ENCODE peak calls at places on chromosomes 16 and 17, in ten cellular contexts. C is HCT116, W is uterus, H is body of pancreas, P is IMR-90, D is A549, K is adrenal gland, O is heart left ventricle, A is gastrocnemius medialis, N is esophagus muscularis mucosa. Y is an unnamed sample.

GRCh38 chr17:15261818-15262290 is 3.3 kb downstream of the PMP22 start:
- DNase-seq in C (no peak), W (no peak), H (no peak), P (no peak), D (peak; percentile 42), K (no peak), O (no peak), A (peak; percentile 16), N (no peak), Y (no peak)

GRCh38 chr17:17425005-17425404 is 51.8 kb upstream of the MED9 start:
- DNase-seq in C (no peak), W (no peak), H (no peak), P (no peak), D (no peak), K (no peak), O (no peak), A (no peak), N (no peak), Y (no peak)

GRCh38 chr17:65104973-65105372 is 32.2 kb upstream of the RGS9 start:
- DNase-seq in C (no peak), W (no peak), H (no peak), P (no peak), D (no peak), K (no peak), O (no peak), A (no peak), N (no peak), Y (peak; percentile 0)

GRCh38 chr17:30950669-30951399 is 20.0 kb upstream of the RNF135 start:
- DNase-seq in C (no peak), W (peak; percentile 37), H (peak; percentile 34), P (peak; percentile 93), D (no peak), K (peak; percentile 73), O (peak; percentile 81), A (peak; percentile 53), N (no peak), Y (peak; percentile 87)

GRCh38 chr16:81795193-81795592 is 16.1 kb downstream of the PLCG2 start:
- DNase-seq in C (no peak), W (no peak), H (no peak), P (no peak), D (no peak), K (no peak), O (no peak), A (no peak), N (no peak), Y (no peak)

GRCh38 chr16:77599793-77600415 is 122.4 kb upstream of the NUDT7 start:
- DNase-seq in C (peak; percentile 19), W (no peak), H (no peak), P (peak; percentile 47), D (peak; percentile 54), K (peak; percentile 29), O (no peak), A (no peak), N (peak; percentile 12), Y (no peak)

GRCh38 chr17:17859909-17860760 is 23.3 kb upstream of the SREBF1 start:
- DNase-seq in C (no peak), W (peak; percentile 64), H (peak; percentile 72), P (peak; percentile 38), D (peak; percentile 97), K (peak; percentile 68), O (peak; percentile 79), A (no peak), N (no peak), Y (peak; percentile 82)

GRCh38 chr16:59632266-59632855 is 898.2 kb upstream of the GOT2 start:
- DNase-seq in C (no peak), W (no peak), H (no peak), P (peak; percentile 68), D (no peak), K (no peak), O (no peak), A (no peak), N (no peak), Y (no peak)

GRCh38 chr17:65539867-65540266 is 21.6 kb downstream of the AXIN2 start:
- DNase-seq in C (no peak), W (no peak), H (no peak), P (no peak), D (no peak), K (no peak), O (no peak), A (no peak), N (no peak), Y (no peak)

GRCh38 chr16:23512168-23512695 is 1.9 kb upstream of the GGA2 start:
- DNase-seq in C (no peak), W (no peak), H (no peak), P (no peak), D (no peak), K (no peak), O (no peak), A (no peak), N (no peak), Y (no peak)

GRCh38 chr16:23500212-23500865 is 10.0 kb downstream of the GGA2 start:
- DNase-seq in C (no peak), W (no peak), H (peak; percentile 33), P (no peak), D (no peak), K (no peak), O (no peak), A (no peak), N (no peak), Y (no peak)

GRCh38 chr17:27038676-27039075 is 255.2 kb upstream of the WSB1 start:
- DNase-seq in C (peak; percentile 16), W (no peak), H (no peak), P (no peak), D (no peak), K (no peak), O (no peak), A (no peak), N (no peak), Y (no peak)

GRCh38 chr16:506246-506546 is 21.3 kb upstream of the CAPN15 start:
- DNase-seq in C (no peak), W (no peak), H (no peak), P (no peak), D (no peak), K (no peak), O (no peak), A (no peak), N (no peak), Y (no peak)

GRCh38 chr16:9077001-9077809 is 14.2 kb upstream of the HAPSTR1 start:
- DNase-seq in C (peak; percentile 47), W (no peak), H (no peak), P (peak; percentile 88), D (no peak), K (peak; percentile 41), O (no peak), A (no peak), N (no peak), Y (no peak)

GRCh38 chr17:78576389-78577112 is 645 bp downstream of the DNAH17 start:
- DNase-seq in C (no peak), W (no peak), H (no peak), P (no peak), D (no peak), K (no peak), O (peak; percentile 58), A (no peak), N (no peak), Y (no peak)

GRCh38 chr17:78573955-78574354 is 3.2 kb downstream of the DNAH17 start:
- DNase-seq in C (peak; percentile 29), W (no peak), H (no peak), P (no peak), D (no peak), K (no peak), O (no peak), A (no peak), N (no peak), Y (no peak)

GRCh38 chr17:78575340-78575739 is 1.9 kb downstream of the DNAH17 start:
- DNase-seq in C (no peak), W (no peak), H (no peak), P (no peak), D (no peak), K (no peak), O (no peak), A (no peak), N (no peak), Y (no peak)

GRCh38 chr17:78577296-78577695 is at the start of gene DNAH17:
- DNase-seq in C (no peak), W (no peak), H (no peak), P (no peak), D (no peak), K (no peak), O (no peak), A (no peak), N (no peak), Y (no peak)

DNA sequence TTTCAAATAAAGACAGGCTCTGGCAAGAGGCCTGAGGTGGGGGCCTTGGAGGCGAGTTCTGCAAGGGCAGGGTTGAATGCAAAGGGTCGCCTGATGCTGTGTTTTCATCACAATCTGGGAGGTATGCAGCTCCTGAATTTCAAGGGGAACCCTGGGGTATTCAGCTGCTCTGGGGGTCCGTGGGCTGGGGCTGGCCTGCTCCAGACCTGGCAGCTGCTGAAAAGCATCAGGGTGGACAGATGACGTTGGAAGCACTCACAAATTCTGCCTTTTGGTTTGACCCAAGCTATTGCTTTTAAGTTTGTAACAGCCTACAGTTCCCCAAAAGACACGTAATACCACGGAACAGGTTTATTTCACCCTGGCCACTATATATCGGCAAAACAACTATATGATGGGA is 1.3 kb downstream of the DNAH17 start:
- DNase-seq in C (no peak), W (no peak), H (no peak), P (no peak), D (no peak), K (no peak), O (no peak), A (no peak), N (no peak), Y (no peak)
- TF ChIP-seq POLR2A in C (no peak), W (no peak), H (no peak), P (no peak), D (no peak), K (no peak), O (no peak), A (no peak), N (no peak), Y (no peak)

DNA sequence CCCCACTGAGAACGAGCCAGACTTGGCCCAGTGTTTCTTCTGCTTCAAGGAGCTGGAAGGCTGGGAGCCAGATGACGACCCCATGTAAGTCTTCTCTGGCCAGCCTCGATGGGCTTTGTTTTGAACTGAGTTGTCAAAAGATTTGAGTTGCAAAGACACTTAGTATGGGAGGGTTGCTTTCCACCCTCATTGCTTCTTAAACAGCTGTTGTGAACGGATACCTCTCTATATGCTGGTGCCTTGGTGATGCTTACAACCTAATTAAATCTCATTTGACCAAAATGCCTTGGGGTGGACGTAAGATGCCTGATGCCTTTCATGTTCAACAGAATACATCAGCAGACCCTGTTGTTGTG is 631 bp downstream of the BIRC5 start:
- DNase-seq in C (no peak), W (no peak), H (no peak), P (no peak), D (no peak), K (no peak), O (no peak), A (no peak), N (no peak), Y (no peak)
- H3K27ac ChIP-seq in C (peak overlapping the region; percentile 86), W (no peak overlapping the region), H (no peak overlapping the region), P (peak overlapping the region; percentile 60), D (peak overlapping the region; percentile 86), K (no peak overlapping the region), O (no peak overlapping the region), A (no peak overlapping the region), N (no peak overlapping the region), Y (no peak overlapping the region)

GRCh38 chr17:50177983-50178834 is 12.4 kb downstream of the SGCA start:
- DNase-seq in C (peak; percentile 90), W (peak; percentile 70), H (peak; percentile 81), P (peak; percentile 99), D (peak; percentile 98), K (peak; percentile 83), O (peak; percentile 87), A (peak; percentile 70), N (peak; percentile 95), Y (peak; percentile 95)
- TF ChIP-seq POLR2A in C (no peak), W (no peak), H (peak; percentile 40), P (no peak), D (peak; percentile 73), K (no peak), O (peak; percentile 39), A (no peak), N (no peak), Y (no peak)

GRCh38 chr17:77178050-77178449 is 37.3 kb downstream of the SEC14L1 start:
- DNase-seq in C (no peak), W (no peak), H (no peak), P (no peak), D (no peak), K (no peak), O (no peak), A (no peak), N (no peak), Y (no peak)
- H3K27ac ChIP-seq in C (no peak overlapping the region), W (no peak overlapping the region), H (peak overlapping the region; percentile 68), P (no peak overlapping the region), D (no peak overlapping the region), K (peak overlapping the region; percentile 80), O (no peak overlapping the region), A (peak overlapping the region; percentile 46), N (no peak overlapping the region), Y (no peak overlapping the region)